ENCODE peak calls at places on chromosomes 13 and 19, in nine cellular contexts. I is HepG2, K is A549, Q is K562, N is SK-N-SH, P is endothelial cell of umbilical vein, Z is HCT116, B is H1, J is GM12878. D is an unnamed sample.

GRCh38 chr13:28576037-28576436 is 81.1 kb upstream of the FLT1 start:
- DNase-seq in I (no peak), K (no peak), Q (no peak), N (no peak), P (no peak), Z (no peak), B (no peak), J (no peak), D (no peak)

GRCh38 chr13:98080280-98080679 is 62.6 kb upstream of the FARP1 start:
- DNase-seq in I (no peak), K (no peak), Q (no peak), N (no peak), P (no peak), Z (no peak), B (no peak), J (no peak), D (no peak)

GRCh38 chr19:50327461-50328256 is 1.5 kb downstream of the KCNC3 start:
- DNase-seq in I (no peak), K (no peak), Q (no peak), N (no peak), P (no peak), Z (no peak), B (no peak), J (no peak), D (no peak)

GRCh38 chr19:44712864-44713515 is 14.0 kb downstream of the CEACAM16 start:
- DNase-seq in I (peak), K (no peak), Q (peak), N (no peak), P (no peak), Z (no peak), B (no peak), J (no peak), D (peak)

GRCh38 chr13:79725841-79726240 is 244.9 kb downstream of the NDFIP2 start:
- DNase-seq in I (no peak), K (no peak), Q (no peak), N (no peak), P (no peak), Z (no peak), B (no peak), J (no peak), D (no peak)

GRCh38 chr19:52789440-52789839 is 2.8 kb upstream of the ZNF600 start:
- DNase-seq in I (no peak), K (no peak), Q (no peak), N (no peak), P (no peak), Z (no peak), B (no peak), J (no peak), D (no peak)

GRCh38 chr13:91456837-91457236 is 58.4 kb downstream of the GPC5 start:
- DNase-seq in I (no peak), K (no peak), Q (no peak), N (no peak), P (no peak), Z (no peak), B (no peak), J (no peak), D (no peak)

GRCh38 chr19:49061000-49061399 is 3.5 kb upstream of the CGB7 start:
- DNase-seq in I (no peak), K (no peak), Q (no peak), N (no peak), P (no peak), Z (no peak), B (no peak), J (no peak), D (no peak)

GRCh38 chr19:3785938-3786824 is at the start of gene MATK:
- DNase-seq in I (no peak), K (no peak), Q (peak), N (peak), P (no peak), Z (no peak), B (peak), J (no peak), D (peak)

GRCh38 chr19:18102916-18103542 is 5.5 kb downstream of the MAST3 start:
- DNase-seq in I (no peak), K (no peak), Q (no peak), N (no peak), P (no peak), Z (no peak), B (no peak), J (no peak), D (no peak)

GRCh38 chr13:95007322-95007721 is 293.9 kb downstream of the ABCC4 start:
- DNase-seq in I (no peak), K (no peak), Q (peak), N (no peak), P (no peak), Z (no peak), B (no peak), J (no peak), D (no peak)

GRCh38 chr19:43148233-43148632 is 38.1 kb downstream of the PSG5 start:
- DNase-seq in I (no peak), K (no peak), Q (no peak), N (no peak), P (no peak), Z (no peak), B (no peak), J (no peak), D (no peak)

GRCh38 chr13:75458696-75459422 is 23.1 kb downstream of the TBC1D4 start:
- DNase-seq in I (peak), K (no peak), Q (no peak), N (peak), P (peak), Z (no peak), B (no peak), J (peak), D (no peak)

GRCh38 chr13:99356216-99357089 is 49.3 kb upstream of the GPR183 start:
- DNase-seq in I (no peak), K (no peak), Q (peak), N (no peak), P (peak), Z (no peak), B (peak), J (peak), D (no peak)

GRCh38 chr19:839146-839872 is 1.5 kb upstream of the PRTN3 start:
- DNase-seq in I (no peak), K (no peak), Q (no peak), N (no peak), P (no peak), Z (no peak), B (no peak), J (no peak), D (peak)

GRCh38 chr19:2478324-2478755 is 2.4 kb downstream of the GADD45B start:
- DNase-seq in I (no peak), K (no peak), Q (no peak), N (peak), P (peak), Z (no peak), B (peak), J (no peak), D (peak)

GRCh38 chr19:8501968-8502367 is 472 bp downstream of the PRAM1 start:
- DNase-seq in I (no peak), K (no peak), Q (peak), N (no peak), P (no peak), Z (no peak), B (no peak), J (no peak), D (peak)

GRCh38 chr19:29292146-29292545 is 79.2 kb upstream of the UQCRFS1 start:
- DNase-seq in I (no peak), K (no peak), Q (peak), N (no peak), P (no peak), Z (no peak), B (no peak), J (no peak), D (no peak)

GRCh38 chr19:54432144-54432738 is 16.8 kb upstream of the LENG8 start:
- DNase-seq in I (no peak), K (no peak), Q (no peak), N (no peak), P (no peak), Z (peak), B (no peak), J (no peak), D (no peak)

GRCh38 chr13:35716186-35716585 is 239.7 kb upstream of the MAB21L1 start:
- DNase-seq in I (no peak), K (no peak), Q (no peak), N (no peak), P (no peak), Z (no peak), B (no peak), J (no peak), D (peak)

GRCh38 chr13:44786724-44787123 is 202.5 kb downstream of the NUFIP1 start:
- DNase-seq in I (no peak), K (no peak), Q (no peak), N (no peak), P (no peak), Z (no peak), B (no peak), J (no peak), D (no peak)

DNA sequence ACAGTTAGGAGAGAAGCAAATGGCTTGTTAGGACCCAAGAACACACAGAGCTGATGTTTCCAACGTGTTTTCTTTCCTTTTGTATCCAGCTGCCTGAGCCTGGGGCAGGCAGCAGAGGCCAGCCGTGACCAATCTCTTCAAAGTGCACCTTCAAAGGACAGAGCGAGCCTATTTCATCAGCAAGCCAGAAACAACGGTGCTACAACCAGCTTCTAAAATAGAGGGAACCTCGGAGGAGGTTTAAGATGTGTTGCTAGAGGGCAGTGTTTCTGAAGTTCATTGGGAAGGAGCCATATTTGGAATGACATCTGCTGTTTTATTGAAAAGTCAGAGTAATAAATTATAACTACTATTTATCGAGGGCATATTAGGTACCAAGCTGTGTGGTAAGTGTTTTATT is 56.2 kb upstream of the RFC3 start:
- DNase-seq in I (peak), K (peak), Q (peak), N (peak), P (no peak), Z (peak), B (no peak), J (no peak), D (no peak)
- H3K4me3 ChIP-seq in I (no peak), K (no peak), Q (no peak), N (no peak), P (no peak), Z (no peak), B (no peak), J (no peak), D (no peak)

GRCh38 chr13:62293081-62293480 is 877.4 kb upstream of the PCDH20 start:
- DNase-seq in I (no peak), K (no peak), Q (no peak), N (no peak), P (no peak), Z (no peak), B (no peak), J (no peak), D (no peak)
- TF ChIP-seq MAX in I (no peak), K (no peak), Q (no peak), N (no peak), P (no peak), Z (no peak), B (no peak), J (no peak), D (no peak)

GRCh38 chr19:41428481-41428859 is 1.3 kb upstream of the B3GNT8 start:
- DNase-seq in I (no peak), K (no peak), Q (no peak), N (no peak), P (no peak), Z (no peak), B (no peak), J (no peak), D (no peak)

GRCh38 chr19:41434450-41434849 is 5.3 kb downstream of the DMAC2 start:
- DNase-seq in I (no peak), K (no peak), Q (no peak), N (no peak), P (no peak), Z (no peak), B (no peak), J (no peak), D (no peak)

GRCh38 chr19:41430907-41431306 is 3.7 kb upstream of the B3GNT8 start:
- DNase-seq in I (no peak), K (no peak), Q (no peak), N (no peak), P (no peak), Z (no peak), B (no peak), J (no peak), D (no peak)

GRCh38 chr19:41433171-41433570 is 6.0 kb upstream of the B3GNT8 start:
- DNase-seq in I (no peak), K (no peak), Q (no peak), N (no peak), P (no peak), Z (no peak), B (no peak), J (no peak), D (no peak)

GRCh38 chr19:41431426-41432386 is 4.5 kb upstream of the B3GNT8 start:
- DNase-seq in I (peak), K (no peak), Q (peak), N (no peak), P (peak), Z (no peak), B (no peak), J (no peak), D (peak)
- TF ChIP-seq CTCF in I (peak), K (peak), Q (peak), N (peak), P (peak), Z (peak), B (no peak), J (peak), D (peak)

GRCh38 chr13:114065926-114066774 is 66.3 kb downstream of the RASA3 start:
- DNase-seq in I (no peak), K (no peak), Q (no peak), N (no peak), P (no peak), Z (no peak), B (no peak), J (no peak), D (no peak)

GRCh38 chr13:114064516-114065140 is 67.8 kb downstream of the RASA3 start:
- DNase-seq in I (no peak), K (no peak), Q (peak), N (peak), P (peak), Z (no peak), B (no peak), J (no peak), D (no peak)

GRCh38 chr13:114063545-114064515 is 68.6 kb downstream of the RASA3 start:
- DNase-seq in I (no peak), K (no peak), Q (peak), N (peak), P (no peak), Z (no peak), B (no peak), J (no peak), D (peak)

GRCh38 chr13:114066956-114067355 is 65.5 kb downstream of the RASA3 start:
- DNase-seq in I (no peak), K (no peak), Q (no peak), N (no peak), P (no peak), Z (no peak), B (no peak), J (no peak), D (no peak)

GRCh38 chr13:114065141-114065925 is 67.1 kb downstream of the RASA3 start:
- DNase-seq in I (peak), K (peak), Q (peak), N (peak), P (peak), Z (peak), B (peak), J (no peak), D (peak)
- H3K4me3 ChIP-seq in I (peak), K (peak), Q (peak), N (peak), P (no peak), Z (peak), B (peak), J (peak), D (peak)

D was measured in NB4.